ENCODE peak calls at places on chromosomes 13 and 19, in eight cellular contexts. J, Y, D, S, N, O, L and K are unnamed samples.

GRCh38 chr13:112716841-112717520 is 27.1 kb downstream of the ATP11A start:
- DNase-seq in Y (no peak), S (no peak), O (no peak), D (no peak), N (no peak), L (no peak), J (no peak), K (no peak)

GRCh38 chr13:74006666-74007065 is 127.5 kb downstream of the KLF12 start:
- DNase-seq in O (no peak), J (no peak), Y (no peak), D (no peak), S (no peak), L (no peak), N (no peak), K (no peak)

GRCh38 chr13:106917673-106918652 is 350.0 kb upstream of the ARGLU1 start:
- DNase-seq in J (peak), L (peak), S (peak), Y (peak), D (peak), N (peak), O (peak), K (peak)

GRCh38 chr13:25864116-25864515 is 187.7 kb downstream of the SHISA2 start:
- DNase-seq in S (no peak), O (no peak), Y (no peak), J (no peak), N (no peak), L (no peak), D (no peak), K (no peak)

GRCh38 chr19:44003461-44004134 is 841 bp downstream of the ZNF230 start:
- DNase-seq in D (no peak), J (peak), S (no peak), L (no peak), N (no peak), Y (no peak), O (peak), K (no peak)

GRCh38 chr13:99153219-99153618 is 47.4 kb upstream of the UBAC2 start:
- DNase-seq in S (no peak), O (no peak), L (no peak), N (no peak), Y (no peak), J (peak), D (no peak), K (no peak)

GRCh38 chr13:82654851-82655517 is 1227.3 kb downstream of the SLITRK1 start:
- DNase-seq in S (no peak), L (peak), D (no peak), N (no peak), J (peak), Y (no peak), O (no peak), K (no peak)

GRCh38 chr19:1668339-1669123 is 16.1 kb upstream of the TCF3 start:
- DNase-seq in O (peak), D (peak), Y (no peak), S (no peak), J (no peak), L (no peak), N (no peak), K (peak)

GRCh38 chr13:34013061-34013460 is 195.1 kb downstream of the RFC3 start:
- DNase-seq in D (no peak), Y (no peak), O (no peak), S (no peak), N (no peak), L (no peak), J (no peak), K (no peak)

GRCh38 chr19:36963262-36963661 is 47.1 kb downstream of the ZNF568 start:
- DNase-seq in N (no peak), L (no peak), J (no peak), S (no peak), Y (no peak), D (no peak), O (no peak), K (no peak)

GRCh38 chr19:18646535-18647370 is 9.9 kb downstream of the KLHL26 start:
- DNase-seq in D (no peak), J (no peak), N (no peak), L (no peak), Y (no peak), O (no peak), S (no peak), K (no peak)

GRCh38 chr19:55648657-55649578 is 906 bp downstream of the CCDC106 start:
- DNase-seq in O (no peak), Y (no peak), L (no peak), N (no peak), D (no peak), J (no peak), S (no peak), K (no peak)

GRCh38 chr19:39398297-39398864 is 7.2 kb downstream of the MED29 start:
- DNase-seq in N (no peak), O (peak), S (no peak), J (peak), Y (no peak), L (peak), D (no peak), K (no peak)

GRCh38 chr19:7444042-7444441 is 44.8 kb downstream of the PEX11G start:
- DNase-seq in N (no peak), L (no peak), O (no peak), J (no peak), D (no peak), S (no peak), Y (no peak), K (no peak)

GRCh38 chr13:106989866-106990265 is 421.9 kb upstream of the ARGLU1 start:
- DNase-seq in O (no peak), L (no peak), S (no peak), J (no peak), N (no peak), D (no peak), Y (no peak), K (no peak)

GRCh38 chr19:7839476-7839875 is 9.5 kb downstream of the EVI5L start:
- DNase-seq in Y (no peak), D (no peak), L (no peak), J (no peak), S (no peak), N (no peak), O (no peak), K (no peak)

GRCh38 chr19:18437481-18438330 is at the start of gene ISYNA1:
- DNase-seq in S (peak), J (no peak), Y (no peak), O (no peak), L (peak), D (no peak), N (peak), K (peak)

GRCh38 chr13:75222031-75222430 is 259.9 kb downstream of the TBC1D4 start:
- DNase-seq in J (peak), Y (no peak), O (no peak), N (no peak), S (no peak), D (no peak), L (no peak), K (no peak)

GRCh38 chr13:112783135-112783945 is 93.5 kb downstream of the ATP11A start:
- DNase-seq in S (no peak), O (no peak), D (no peak), Y (no peak), L (no peak), N (no peak), J (peak), K (no peak)

GRCh38 chr13:36819811-36820140 is 754 bp downstream of the RFXAP start:
- DNase-seq in S (peak), Y (no peak), L (no peak), J (peak), D (no peak), O (no peak), N (peak), K (no peak)

GRCh38 chr19:19269952-19270694 is 3.0 kb downstream of the TM6SF2 start:
- DNase-seq in S (no peak), D (no peak), Y (no peak), O (no peak), J (no peak), L (no peak), N (peak), K (peak)

GRCh38 chr13:43229506-43229905 is 206.1 kb downstream of the DNAJC15 start:
- DNase-seq in N (no peak), D (no peak), O (no peak), Y (no peak), S (no peak), L (no peak), J (peak), K (no peak)

GRCh38 chr13:36374063-36374462 is 27.9 kb upstream of the SPART start:
- DNase-seq in N (no peak), O (no peak), L (no peak), D (no peak), J (no peak), S (no peak), Y (no peak), K (no peak)

GRCh38 chr13:35874704-35875103 is 256.5 kb downstream of the DCLK1 start:
- DNase-seq in J (no peak), O (no peak), S (no peak), D (no peak), L (no peak), Y (no peak), N (no peak), K (no peak)

GRCh38 chr19:10352764-10353671 is 13.6 kb upstream of the ICAM3 start:
- DNase-seq in S (no peak), N (peak), Y (no peak), D (peak), L (peak), O (no peak), J (no peak), K (peak)

GRCh38 chr13:75723927-75724326 is 87.8 kb downstream of the LMO7 start:
- DNase-seq in N (no peak), J (no peak), S (no peak), L (no peak), D (no peak), O (no peak), Y (no peak), K (no peak)

GRCh38 chr13:87661471-87661870 is 9.7 kb upstream of the SLITRK5 start:
- DNase-seq in O (no peak), Y (no peak), S (no peak), L (no peak), J (no peak), D (no peak), N (no peak), K (no peak)

GRCh38 chr19:42284641-42285341 is 15.7 kb downstream of the CIC start:
- DNase-seq in D (no peak), N (no peak), J (no peak), L (no peak), O (no peak), S (no peak), Y (no peak), K (no peak)